ENCODE peak calls at places on chromosomes 12 and 14, in five cellular contexts. L, P, F, J and T are unnamed samples.

GRCh38 chr12:2570562-2570961 is 224.2 kb upstream of the FKBP4 start:
- DNase-seq in P (no peak), F (no peak), J (no peak), L (no peak), T (no peak)

GRCh38 chr12:14247166-14247565 is 118.3 kb upstream of the ATF7IP start:
- DNase-seq in P (no peak), J (no peak), L (no peak), F (no peak), T (no peak)

GRCh38 chr14:37093364-37093763 is 79.0 kb downstream of the SLC25A21 start:
- DNase-seq in F (no peak), P (no peak), L (no peak), J (no peak), T (no peak)

GRCh38 chr14:56181666-56182065 is 63.5 kb downstream of the PELI2 start:
- DNase-seq in J (peak), P (no peak), F (no peak), L (no peak), T (no peak)

GRCh38 chr14:71711619-71712018 is 220.6 kb upstream of the RGS6 start:
- DNase-seq in P (peak), L (no peak), F (peak), J (no peak), T (peak)

GRCh38 chr12:68231707-68232106 is 6.1 kb upstream of the IL26 start:
- DNase-seq in J (no peak), L (no peak), F (no peak), P (no peak), T (no peak)

GRCh38 chr12:67444542-67444941 is 175.4 kb downstream of the CAND1 start:
- DNase-seq in F (no peak), L (no peak), P (no peak), J (no peak), T (no peak)

GRCh38 chr12:11746024-11746771 is 96.7 kb downstream of the ETV6 start:
- DNase-seq in F (no peak), L (peak), J (no peak), P (peak), T (no peak)

GRCh38 chr12:12441891-12442461 is 85.1 kb downstream of the BORCS5 start:
- DNase-seq in F (no peak), P (no peak), L (no peak), J (no peak), T (no peak)

GRCh38 chr12:80714055-80714454 is 2.7 kb upstream of the MYF5 start:
- DNase-seq in L (no peak), J (no peak), F (no peak), P (no peak), T (peak)

GRCh38 chr12:57756406-57757341 is 1.8 kb downstream of the MARCHF9 start:
- DNase-seq in F (no peak), J (peak), L (peak), P (no peak), T (no peak)

GRCh38 chr12:104223599-104224168 is 8.1 kb downstream of the TXNRD1 start:
- DNase-seq in J (no peak), P (no peak), L (no peak), F (no peak), T (no peak)

GRCh38 chr14:87656315-87656714 is 336.7 kb downstream of the GALC start:
- DNase-seq in P (no peak), J (no peak), F (no peak), L (no peak), T (no peak)

GRCh38 chr14:58969951-58970751 is 218.3 kb upstream of the DAAM1 start:
- DNase-seq in L (no peak), P (no peak), J (no peak), F (no peak), T (no peak)

GRCh38 chr12:132786192-132786591 is 24.6 kb upstream of the ANKLE2 start:
- DNase-seq in P (no peak), L (no peak), F (no peak), J (no peak), T (no peak)

GRCh38 chr14:77266336-77266735 is 4.7 kb downstream of the NGB start:
- DNase-seq in F (no peak), P (no peak), L (no peak), J (no peak), T (no peak)

GRCh38 chr14:66649515-66649914 is 141.6 kb downstream of the GPHN start:
- DNase-seq in L (no peak), P (no peak), F (no peak), J (no peak), T (no peak)

GRCh38 chr12:33439587-33440011 is at the start of gene SYT10:
- DNase-seq in J (no peak), P (no peak), L (no peak), F (peak), T (no peak)

GRCh38 chr14:98018626-98019025 is 1221.4 kb downstream of the VRK1 start:
- DNase-seq in L (no peak), F (no peak), P (no peak), J (no peak), T (no peak)

GRCh38 chr12:109759595-109759994 is 46.0 kb downstream of the FAM222A start:
- DNase-seq in L (no peak), J (peak), P (no peak), F (no peak), T (no peak)

GRCh38 chr14:88045705-88046104 is 40.8 kb downstream of the GPR65 start:
- DNase-seq in P (no peak), L (no peak), F (no peak), J (no peak), T (no peak)

GRCh38 chr14:24040692-24041091 is 11.1 kb upstream of the CARMIL3 start:
- DNase-seq in P (no peak), J (no peak), F (no peak), L (no peak), T (no peak)

GRCh38 chr12:106747973-106748436 is 26.5 kb upstream of the RIC8B start:
- DNase-seq in F (no peak), P (no peak), L (no peak), J (no peak), T (no peak)

GRCh38 chr14:93056166-93056839 is 59.4 kb downstream of the ITPK1 start:
- DNase-seq in J (no peak), P (peak), F (no peak), L (no peak), T (no peak)